ENCODE peak calls at places on chromosomes 5 and 9, in six cellular contexts. G is CD8-positive, alpha-beta memory T cell; U is fibroblast of lung; T is psoas muscle; C is heart left ventricle; H is body of pancreas. X is an unnamed sample.

GRCh38 chr5:142202282-142202681 is 93.7 kb downstream of the NDFIP1 start:
- DNase-seq in G (no peak), U (peak; percentile 87), T (no peak), C (no peak), H (no peak), X (no peak)

GRCh38 chr9:91211919-91212318 is 149.8 kb downstream of the AUH start:
- DNase-seq in G (no peak), U (no peak), T (no peak), C (no peak), H (peak; percentile 50), X (no peak)

GRCh38 chr5:15183520-15183919 is 311.9 kb upstream of the ANKH start:
- DNase-seq in G (no peak), U (no peak), T (no peak), C (no peak), H (no peak), X (no peak)

GRCh38 chr9:130901498-130902203 is 5.0 kb upstream of the QRFP start:
- DNase-seq in G (no peak), U (no peak), T (no peak), C (no peak), H (no peak), X (no peak)

GRCh38 chr5:22899341-22899740 is 46.2 kb upstream of the CDH12 start:
- DNase-seq in G (no peak), U (no peak), T (no peak), C (no peak), H (no peak), X (no peak)

GRCh38 chr5:5781335-5781734 is 358.9 kb downstream of the ICE1 start:
- DNase-seq in G (no peak), U (no peak), T (no peak), C (no peak), H (no peak), X (no peak)

GRCh38 chr5:120778491-120779293 is 314.6 kb downstream of the PRR16 start:
- DNase-seq in G (no peak), U (peak; percentile 90), T (no peak), C (no peak), H (no peak), X (no peak)

GRCh38 chr5:150599917-150600511 is 40.4 kb upstream of the SYNPO start:
- DNase-seq in G (no peak), U (peak; percentile 75), T (peak; percentile 82), C (peak; percentile 91), H (peak; percentile 88), X (no peak)

GRCh38 chr5:94893404-94894145 is 275.1 kb downstream of the SLF1 start:
- DNase-seq in G (no peak), U (peak; percentile 19), T (no peak), C (no peak), H (no peak), X (no peak)

GRCh38 chr5:147245381-147246055 is 10.7 kb downstream of the STK32A start:
- DNase-seq in G (no peak), U (no peak), T (no peak), C (no peak), H (no peak), X (no peak)

GRCh38 chr5:34533582-34534236 is 122.4 kb upstream of the RAI14 start:
- DNase-seq in G (no peak), U (peak; percentile 43), T (no peak), C (no peak), H (no peak), X (no peak)

GRCh38 chr9:4862506-4863250 is 69.9 kb downstream of the RCL1 start:
- DNase-seq in G (no peak), U (no peak), T (no peak), C (peak; percentile 33), H (no peak), X (no peak)

GRCh38 chr5:6396836-6397535 is 18.6 kb upstream of the MED10 start:
- DNase-seq in G (no peak), U (no peak), T (no peak), C (no peak), H (no peak), X (no peak)

GRCh38 chr9:137231313-137232039 is 775 bp downstream of the SLC34A3 start:
- DNase-seq in G (no peak), U (no peak), T (no peak), C (no peak), H (no peak), X (no peak)
- H3K27me3 ChIP-seq in G (no peaks in the 10 kb centered on the region), U (no peaks in the 10 kb centered on the region), T (peaks cover 32% of the 10 kb centered on the region), C (peaks cover 38% of the 10 kb centered on the region), H (peaks cover 26% of the 10 kb centered on the region), X (no peaks in the 10 kb centered on the region)

GRCh38 chr5:59317772-59318205 is 575.7 kb downstream of the PDE4D start:
- DNase-seq in G (no peak), U (no peak), T (no peak), C (no peak), H (no peak), X (no peak)
- H3K27ac ChIP-seq in G (no peak overlapping the region), U (no peak overlapping the region), T (peak overlapping the region; percentile 81), C (peak overlapping the region; percentile 85), H (no peak overlapping the region), X (no peak overlapping the region)

GRCh38 chr5:176549871-176550270 is 729 bp downstream of the CDHR2 start:
- DNase-seq in G (no peak), U (no peak), T (no peak), C (peak; percentile 3), H (no peak), X (no peak)
- H3K4me3 ChIP-seq in G (no peak overlapping the region), U (no peak overlapping the region), T (no peak overlapping the region), C (no peak overlapping the region), H (no peak overlapping the region), X (no peak overlapping the region)

DNA sequence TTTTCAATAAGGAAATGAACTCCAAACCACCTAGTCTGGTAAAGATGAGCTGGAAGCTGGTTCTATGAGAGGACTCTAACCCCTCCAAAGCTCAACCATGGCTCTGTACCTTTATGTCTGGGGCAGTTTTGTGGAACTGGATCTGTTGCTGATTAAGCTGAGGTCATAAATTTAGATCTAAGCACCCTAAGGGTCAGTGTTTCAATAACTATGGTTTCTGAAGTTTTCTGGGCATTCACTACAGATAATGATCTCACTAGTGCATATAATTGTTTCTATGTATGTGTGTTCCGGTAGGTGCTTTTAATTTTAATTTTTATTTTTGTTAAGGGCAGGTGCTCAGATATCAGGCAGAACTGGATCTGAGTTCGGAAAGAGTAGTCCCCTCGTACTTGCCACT is 258.7 kb upstream of the PANK3 start:
- DNase-seq in G (no peak), U (no peak), T (no peak), C (no peak), H (no peak), X (no peak)
- H3K27me3 ChIP-seq in G (no peaks in the 10 kb centered on the region), U (no peaks in the 10 kb centered on the region), T (peaks cover 4% of the 10 kb centered on the region), C (no peaks in the 10 kb centered on the region), H (no peaks in the 10 kb centered on the region), X (peaks cover 2% of the 10 kb centered on the region)

GRCh38 chr9:123090198-123090896 is 56.9 kb downstream of the GPR21 start:
- DNase-seq in G (no peak), U (peak; percentile 82), T (no peak), C (no peak), H (no peak), X (no peak)
- H3K27ac ChIP-seq in G (no peak overlapping the region), U (no peak overlapping the region), T (no peak overlapping the region), C (no peak overlapping the region), H (no peak overlapping the region), X (no peak overlapping the region)

GRCh38 chr5:61333351-61334223 is 1.5 kb downstream of the ZSWIM6 start:
- DNase-seq in G (peak; percentile 35), U (peak; percentile 33), T (peak; percentile 71), C (peak; percentile 57), H (peak; percentile 41), X (peak; percentile 34)
- H3K4me3 ChIP-seq in G (peak overlapping the region; percentile 70), U (peak overlapping the region; percentile 82), T (peak overlapping the region; percentile 91), C (peak overlapping the region; percentile 69), H (peak overlapping the region; percentile 91), X (peak overlapping the region; percentile 78)

DNA sequence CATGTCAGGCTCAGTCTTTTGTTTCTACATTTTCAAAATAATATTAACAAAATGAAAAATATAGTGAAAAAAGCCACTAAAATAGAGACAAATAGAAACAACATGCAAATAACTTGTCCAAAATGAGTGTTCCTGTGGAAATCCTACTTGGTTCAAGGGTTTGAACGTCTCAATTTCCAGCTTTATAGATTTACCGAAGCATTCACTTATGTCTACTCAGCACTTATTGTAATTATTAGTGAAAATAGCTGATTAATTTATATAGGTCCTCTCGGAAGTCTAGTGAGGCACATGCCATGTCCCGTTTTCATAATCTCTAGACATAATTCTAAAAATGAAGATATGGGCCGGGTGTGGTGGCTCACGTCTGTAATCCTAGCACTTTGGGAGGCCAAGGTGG is 99.9 kb upstream of the NFIB start:
- DNase-seq in G (no peak), U (no peak), T (no peak), C (no peak), H (no peak), X (no peak)
- H3K27me3 ChIP-seq in G (no peaks in the 10 kb centered on the region), U (peaks cover 22% of the 10 kb centered on the region), T (no peaks in the 10 kb centered on the region), C (no peaks in the 10 kb centered on the region), H (no peaks in the 10 kb centered on the region), X (no peaks in the 10 kb centered on the region)

GRCh38 chr9:133239533-133240090 is 30.6 kb upstream of the OBP2B start:
- DNase-seq in G (no peak), U (no peak), T (no peak), C (no peak), H (no peak), X (no peak)

GRCh38 chr9:133238272-133238850 is 29.3 kb upstream of the OBP2B start:
- DNase-seq in G (peak; percentile 26), U (peak; percentile 6), T (peak; percentile 88), C (peak; percentile 93), H (peak; percentile 65), X (peak; percentile 23)

GRCh38 chr9:133236291-133237071 is 27.4 kb upstream of the OBP2B start:
- DNase-seq in G (no peak), U (no peak), T (no peak), C (no peak), H (no peak), X (no peak)

GRCh38 chr9:133237271-133237731 is 28.3 kb upstream of the OBP2B start:
- DNase-seq in G (no peak), U (peak; percentile 12), T (no peak), C (peak; percentile 53), H (no peak), X (no peak)

DNA sequence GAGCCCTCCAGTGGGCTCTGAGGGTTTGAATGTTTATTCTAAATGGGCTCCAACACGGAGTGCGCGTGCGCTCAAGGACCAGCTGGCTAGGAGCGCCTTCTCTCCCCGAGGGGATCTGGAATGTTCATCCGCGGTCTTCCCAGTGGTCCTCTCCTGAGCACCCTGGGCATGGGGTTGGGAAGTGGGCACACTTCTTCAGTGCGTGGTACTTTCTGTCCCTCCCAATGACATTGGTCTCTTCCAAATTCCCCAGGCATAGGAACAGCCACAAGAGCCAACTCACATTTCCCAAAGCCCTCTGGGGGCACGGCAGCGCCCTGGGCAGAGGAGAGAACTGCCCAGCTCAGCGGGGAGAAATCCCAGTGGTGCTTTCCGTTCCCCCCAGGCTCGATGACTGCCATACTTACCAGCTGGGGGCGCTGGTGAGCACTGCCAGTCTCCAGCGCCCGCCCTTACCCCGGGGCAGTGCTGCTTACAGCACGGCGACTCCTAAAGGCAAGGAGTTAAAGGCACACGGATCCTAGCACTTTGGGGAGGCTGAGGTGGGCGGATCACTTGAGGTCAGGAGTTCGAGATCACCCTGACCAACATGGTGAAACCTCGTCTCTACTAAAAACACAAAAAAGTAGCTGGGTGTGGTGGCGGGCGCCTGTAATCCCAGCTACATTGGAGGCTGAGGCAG is 29.9 kb upstream of the OBP2B start:
- DNase-seq in G (peak; percentile 62), U (peak; percentile 16), T (peak; percentile 73), C (peak; percentile 66), H (peak; percentile 70), X (peak; percentile 25)
- H3K27ac ChIP-seq in G (no peak overlapping the region), U (no peak overlapping the region), T (peak overlapping the region; percentile 32), C (peak overlapping the region; percentile 65), H (peak overlapping the region; percentile 66), X (no peak overlapping the region)